ENCODE peak calls at places on chromosomes 11 and 22, in seven cellular contexts. B is neural progenitor cell, E is coronary artery, T is WERI-Rb-1, L is colonic mucosa, U is body of pancreas, K is MM.1S. V is an unnamed sample.

GRCh38 chr22:20940178-20940790 is 23.1 kb downstream of the CRKL start:
- DNase-seq in B (no peak), E (no peak), T (no peak), L (no peak), U (no peak), K (no peak), V (no peak)

GRCh38 chr11:43508511-43508918 is 149.8 kb downstream of the TTC17 start:
- DNase-seq in B (no peak), E (no peak), T (no peak), L (no peak), U (no peak), K (no peak), V (no peak)

GRCh38 chr22:23110922-23111527 is 30.8 kb downstream of the RSPH14 start:
- DNase-seq in B (no peak), E (no peak), T (peak; percentile 41), L (no peak), U (no peak), K (no peak), V (peak; percentile 86)

GRCh38 chr11:87260811-87261210 is 223.1 kb downstream of the TMEM135 start:
- DNase-seq in B (no peak), E (no peak), T (no peak), L (no peak), U (no peak), K (no peak), V (no peak)

GRCh38 chr11:25066706-25067105 is 569.9 kb downstream of the LUZP2 start:
- DNase-seq in B (no peak), E (no peak), T (no peak), L (no peak), U (no peak), K (peak; percentile 91), V (no peak)

GRCh38 chr22:37334859-37335818 is 52.8 kb downstream of the CYTH4 start:
- DNase-seq in B (peak; percentile 78), E (no peak), T (no peak), L (no peak), U (no peak), K (no peak), V (no peak)

GRCh38 chr11:47714554-47715081 is 551 bp downstream of the AGBL2 start:
- DNase-seq in B (peak; percentile 6), E (peak; percentile 73), T (no peak), L (peak; percentile 44), U (no peak), K (no peak), V (no peak)

GRCh38 chr11:81303265-81303664 is 1430.4 kb downstream of the FAM181B start:
- DNase-seq in B (no peak), E (no peak), T (no peak), L (no peak), U (no peak), K (peak; percentile 70), V (no peak)

GRCh38 chr22:47153854-47154542 is 391.5 kb downstream of the TBC1D22A start:
- DNase-seq in B (no peak), E (no peak), T (no peak), L (no peak), U (peak; percentile 35), K (no peak), V (no peak)

GRCh38 chr11:15146271-15147003 is 31.7 kb downstream of the INSC start:
- DNase-seq in B (no peak), E (no peak), T (no peak), L (no peak), U (no peak), K (no peak), V (no peak)

GRCh38 chr22:29320546-29320945 is 5.0 kb upstream of the RASL10A start:
- DNase-seq in B (no peak), E (no peak), T (no peak), L (no peak), U (no peak), K (no peak), V (no peak)

GRCh38 chr11:116871248-116871647 is 33.8 kb upstream of the APOA1 start:
- DNase-seq in B (no peak), E (no peak), T (no peak), L (no peak), U (no peak), K (no peak), V (no peak)

GRCh38 chr11:118621071-118621815 is 13.8 kb downstream of the PHLDB1 start:
- DNase-seq in B (peak; percentile 89), E (peak; percentile 96), T (peak; percentile 93), L (peak; percentile 92), U (peak; percentile 71), K (no peak), V (peak; percentile 89)

GRCh38 chr11:86606849-86607481 is 65.5 kb downstream of the ME3 start:
- DNase-seq in B (no peak), E (no peak), T (no peak), L (no peak), U (no peak), K (no peak), V (no peak)

GRCh38 chr22:38403806-38404205 is 51.2 kb downstream of the KCNJ4 start:
- DNase-seq in B (no peak), E (no peak), T (no peak), L (no peak), U (no peak), K (no peak), V (no peak)

GRCh38 chr11:87871071-87871470 is 304.2 kb downstream of the RAB38 start:
- DNase-seq in B (no peak), E (no peak), T (no peak), L (no peak), U (no peak), K (no peak), V (no peak)

GRCh38 chr11:130313383-130314183 is 1.1 kb downstream of the ZBTB44 start:
- DNase-seq in B (no peak), E (no peak), T (no peak), L (no peak), U (no peak), K (no peak), V (no peak)

GRCh38 chr22:30285176-30285845 is 4.0 kb downstream of the CASTOR1 start:
- DNase-seq in B (no peak), E (no peak), T (no peak), L (no peak), U (no peak), K (no peak), V (no peak)

GRCh38 chr11:128739589-128739988 is 45.7 kb downstream of the FLI1 start:
- DNase-seq in B (no peak), E (no peak), T (no peak), L (no peak), U (no peak), K (no peak), V (no peak)

GRCh38 chr11:128737704-128738103 is 43.8 kb downstream of the FLI1 start:
- DNase-seq in B (no peak), E (no peak), T (no peak), L (no peak), U (no peak), K (no peak), V (no peak)

GRCh38 chr11:128735935-128736610 is 42.2 kb downstream of the FLI1 start:
- DNase-seq in B (no peak), E (no peak), T (no peak), L (no peak), U (no peak), K (peak; percentile 69), V (no peak)

GRCh38 chr11:128741511-128741910 is 47.6 kb downstream of the FLI1 start:
- DNase-seq in B (no peak), E (no peak), T (peak; percentile 25), L (no peak), U (no peak), K (no peak), V (no peak)

DNA sequence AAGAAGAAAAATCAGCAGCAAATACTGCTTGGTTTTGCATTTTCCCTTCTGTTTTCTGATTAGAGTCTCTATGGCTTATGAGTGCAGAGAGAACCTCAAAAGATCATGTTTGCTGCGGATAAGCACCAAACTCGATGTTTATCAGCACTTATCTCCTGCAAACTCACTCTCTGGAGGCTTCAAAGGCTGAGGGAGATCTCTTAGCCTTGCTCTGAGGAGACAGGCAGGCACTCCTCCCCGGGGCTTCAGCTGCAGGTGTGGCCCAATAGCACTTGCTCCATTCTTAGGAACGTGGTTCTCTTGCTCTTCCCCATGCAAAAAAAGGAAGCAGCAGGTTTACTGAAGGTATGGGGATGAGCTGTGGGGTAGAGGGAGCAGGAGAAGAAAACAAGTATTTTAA is 45.1 kb downstream of the FLI1 start:
- DNase-seq in B (no peak), E (no peak), T (no peak), L (no peak), U (no peak), K (peak; percentile 67), V (no peak)
- H3K27ac ChIP-seq in B (no peak overlapping the region), E (no peak overlapping the region), T (no peak overlapping the region), L (no peak overlapping the region), U (no peak overlapping the region), K (peak overlapping the region; percentile 99), V (no peak overlapping the region)

GRCh38 chr11:44840526-44840925 is 110.2 kb downstream of the TP53I11 start:
- DNase-seq in B (no peak), E (no peak), T (no peak), L (no peak), U (no peak), K (no peak), V (no peak)

GRCh38 chr11:44840085-44840478 is 110.6 kb downstream of the TP53I11 start:
- DNase-seq in B (no peak), E (no peak), T (no peak), L (no peak), U (no peak), K (no peak), V (no peak)

GRCh38 chr11:44837650-44838049 is 110.9 kb downstream of the TSPAN18 start:
- DNase-seq in B (no peak), E (no peak), T (no peak), L (no peak), U (no peak), K (no peak), V (no peak)

GRCh38 chr11:44839458-44840084 is 111.1 kb downstream of the TP53I11 start:
- DNase-seq in B (no peak), E (no peak), T (peak; percentile 70), L (no peak), U (no peak), K (no peak), V (no peak)

GRCh38 chr11:44842219-44842618 is 108.5 kb downstream of the TP53I11 start:
- DNase-seq in B (no peak), E (no peak), T (no peak), L (no peak), U (no peak), K (no peak), V (no peak)
- H3K27ac ChIP-seq in B (no peak overlapping the region), E (no peak overlapping the region), T (no peak overlapping the region), L (no peak overlapping the region), U (no peak overlapping the region), K (no peak overlapping the region), V (no peak overlapping the region)

GRCh38 chr11:96942855-96943254 is 553.0 kb downstream of the JRKL start:
- DNase-seq in B (no peak), E (no peak), T (no peak), L (no peak), U (no peak), K (no peak), V (no peak)

GRCh38 chr11:96948066-96948465 is 558.3 kb downstream of the JRKL start:
- DNase-seq in B (no peak), E (no peak), T (no peak), L (no peak), U (no peak), K (no peak), V (no peak)

GRCh38 chr11:96949464-96949863 is 559.7 kb downstream of the JRKL start:
- DNase-seq in B (no peak), E (no peak), T (no peak), L (no peak), U (no peak), K (no peak), V (no peak)

GRCh38 chr11:96943970-96944369 is 554.2 kb downstream of the JRKL start:
- DNase-seq in B (no peak), E (no peak), T (no peak), L (no peak), U (no peak), K (no peak), V (no peak)
- H3K27ac ChIP-seq in B (no peak overlapping the region), E (no peak overlapping the region), T (no peak overlapping the region), L (no peak overlapping the region), U (no peak overlapping the region), K (no peak overlapping the region), V (no peak overlapping the region)

GRCh38 chr11:34356918-34357645 is 728 bp downstream of the ABTB2 start:
- DNase-seq in B (peak; percentile 73), E (peak; percentile 83), T (peak; percentile 52), L (peak; percentile 61), U (peak; percentile 65), K (peak; percentile 27), V (peak; percentile 63)
- H3K27ac ChIP-seq in B (no peak overlapping the region), E (peak overlapping the region; percentile 72), T (peak overlapping the region; percentile 47), L (peak overlapping the region; percentile 81), U (peak overlapping the region; percentile 72), K (no peak overlapping the region), V (peak overlapping the region; percentile 2)

V was measured in SJCRH30.